ENCODE peak calls at places on chromosome 18, in nine cellular contexts. L is T follicular helper cell; S is GM10248; Q is RPMI7951; N is Jurkat, Clone E6-1; C is myocyte; I is MV-4-11; G is Kasumi-1; E is hypothalamus. Z is an unnamed sample.

GRCh38 chr18:33201509-33201926 is 239.0 kb downstream of the CCDC178 start:
- DNase-seq in L (no peak), S (peak), Q (peak), N (peak), C (peak), I (no peak), G (peak), E (peak), Z (peak)

GRCh38 chr18:46276736-46277135 is 172.6 kb downstream of the HAUS1 start:
- DNase-seq in L (no peak), S (no peak), Q (peak), N (no peak), C (no peak), I (no peak), G (no peak), E (no peak), Z (no peak)

GRCh38 chr18:29378739-29379138 is 1201.8 kb upstream of the CDH2 start:
- DNase-seq in L (no peak), S (no peak), Q (no peak), N (no peak), C (no peak), I (no peak), G (no peak), E (no peak), Z (no peak)

GRCh38 chr18:8625693-8626092 is 16.5 kb downstream of the RAB12 start:
- DNase-seq in L (no peak), S (no peak), Q (no peak), N (no peak), C (no peak), I (no peak), G (no peak), E (no peak), Z (no peak)

GRCh38 chr18:48775372-48776160 is 175.2 kb downstream of the SMAD7 start:
- DNase-seq in L (no peak), S (no peak), Q (no peak), N (no peak), C (no peak), I (peak), G (no peak), E (no peak), Z (no peak)

GRCh38 chr18:59049726-59050660 is 89.7 kb upstream of the SEC11C start:
- DNase-seq in L (no peak), S (no peak), Q (no peak), N (no peak), C (peak), I (no peak), G (no peak), E (no peak), Z (no peak)

GRCh38 chr18:32328379-32328778 is 138.5 kb downstream of the MEP1B start:
- DNase-seq in L (no peak), S (no peak), Q (no peak), N (no peak), C (no peak), I (no peak), G (no peak), E (no peak), Z (no peak)

GRCh38 chr18:47345996-47346395 is 94.5 kb upstream of the SKOR2 start:
- DNase-seq in L (no peak), S (no peak), Q (no peak), N (no peak), C (no peak), I (no peak), G (no peak), E (no peak), Z (peak)

GRCh38 chr18:35136248-35136647 is 95.0 kb downstream of the MAPRE2 start:
- DNase-seq in L (no peak), S (no peak), Q (no peak), N (no peak), C (no peak), I (no peak), G (no peak), E (no peak), Z (no peak)

GRCh38 chr18:44733754-44734465 is 53.2 kb downstream of the SETBP1 start:
- DNase-seq in L (no peak), S (no peak), Q (no peak), N (no peak), C (no peak), I (no peak), G (no peak), E (no peak), Z (no peak)

GRCh38 chr18:23864620-23865019 is 149.9 kb upstream of the TTC39C start:
- DNase-seq in L (no peak), S (no peak), Q (no peak), N (peak), C (no peak), I (peak), G (peak), E (no peak), Z (no peak)

GRCh38 chr18:25704096-25704870 is 352.3 kb upstream of the ZNF521 start:
- DNase-seq in L (no peak), S (no peak), Q (peak), N (no peak), C (peak), I (no peak), G (no peak), E (no peak), Z (peak)

GRCh38 chr18:72762505-72763122 is 105.2 kb downstream of the NETO1 start:
- DNase-seq in L (no peak), S (peak), Q (peak), N (peak), C (peak), I (peak), G (peak), E (no peak), Z (peak)

GRCh38 chr18:3245853-3246635 is 1.6 kb upstream of the MYL12A start:
- DNase-seq in L (peak), S (peak), Q (peak), N (peak), C (peak), I (peak), G (peak), E (peak), Z (peak)

GRCh38 chr18:57249109-57249508 is 102.2 kb downstream of the BOD1L2 start:
- DNase-seq in L (no peak), S (no peak), Q (no peak), N (no peak), C (no peak), I (no peak), G (no peak), E (no peak), Z (no peak)

GRCh38 chr18:5057348-5058012 is 139.6 kb downstream of the AKAIN1 start:
- DNase-seq in L (peak), S (peak), Q (peak), N (peak), C (peak), I (peak), G (peak), E (peak), Z (peak)

GRCh38 chr18:23143871-23144270 is 8.6 kb downstream of the CABLES1 start:
- DNase-seq in L (no peak), S (no peak), Q (peak), N (no peak), C (peak), I (peak), G (peak), E (no peak), Z (no peak)

GRCh38 chr18:77374106-77374505 is 124.5 kb downstream of the GALR1 start:
- DNase-seq in L (no peak), S (no peak), Q (no peak), N (no peak), C (no peak), I (no peak), G (no peak), E (no peak), Z (no peak)

GRCh38 chr18:9846162-9846915 is 39.4 kb upstream of the TXNDC2 start:
- DNase-seq in L (no peak), S (no peak), Q (no peak), N (no peak), C (no peak), I (no peak), G (no peak), E (no peak), Z (peak)

GRCh38 chr18:9173770-9174233 is 37.2 kb downstream of the ANKRD12 start:
- DNase-seq in L (no peak), S (no peak), Q (no peak), N (no peak), C (peak), I (no peak), G (no peak), E (no peak), Z (no peak)

GRCh38 chr18:49697757-49698595 is 115.4 kb downstream of the ACAA2 start:
- DNase-seq in L (no peak), S (no peak), Q (no peak), N (no peak), C (peak), I (no peak), G (no peak), E (no peak), Z (no peak)

GRCh38 chr18:23331091-23331920 is 121.8 kb upstream of the RIOK3 start:
- DNase-seq in L (no peak), S (no peak), Q (no peak), N (no peak), C (no peak), I (no peak), G (no peak), E (no peak), Z (no peak)

GRCh38 chr18:58334061-58334460 is 290.0 kb downstream of the NEDD4L start:
- DNase-seq in L (no peak), S (no peak), Q (no peak), N (no peak), C (no peak), I (no peak), G (no peak), E (no peak), Z (no peak)

GRCh38 chr18:45962461-45962860 is 4.7 kb downstream of the EPG5 start:
- DNase-seq in L (peak), S (no peak), Q (peak), N (peak), C (peak), I (peak), G (peak), E (no peak), Z (peak)

GRCh38 chr18:79394438-79395307 is 1.1 kb upstream of the NFATC1 start:
- DNase-seq in L (peak), S (peak), Q (peak), N (peak), C (no peak), I (no peak), G (no peak), E (no peak), Z (no peak)

GRCh38 chr18:59821983-59822382 is 77.8 kb upstream of the PMAIP1 start:
- DNase-seq in L (no peak), S (no peak), Q (peak), N (no peak), C (peak), I (no peak), G (no peak), E (no peak), Z (peak)

GRCh38 chr18:36602071-36602470 is 226.7 kb downstream of the TPGS2 start:
- DNase-seq in L (no peak), S (no peak), Q (no peak), N (no peak), C (no peak), I (no peak), G (no peak), E (no peak), Z (no peak)

GRCh38 chr18:9876523-9876866 is 9.3 kb upstream of the TXNDC2 start:
- DNase-seq in L (no peak), S (no peak), Q (no peak), N (no peak), C (no peak), I (no peak), G (no peak), E (no peak), Z (no peak)

GRCh38 chr18:12886498-12887126 is 2.6 kb upstream of the PTPN2 start:
- DNase-seq in L (no peak), S (no peak), Q (no peak), N (no peak), C (no peak), I (peak), G (peak), E (no peak), Z (no peak)

GRCh38 chr18:35443434-35443833 is 54.3 kb downstream of the INO80C start:
- DNase-seq in L (no peak), S (no peak), Q (no peak), N (no peak), C (no peak), I (peak), G (peak), E (no peak), Z (no peak)

GRCh38 chr18:8049147-8049546 is 482.0 kb downstream of the PTPRM start:
- DNase-seq in L (no peak), S (no peak), Q (no peak), N (no peak), C (no peak), I (no peak), G (no peak), E (no peak), Z (no peak)

GRCh38 chr18:77308216-77308615 is 58.6 kb downstream of the GALR1 start:
- DNase-seq in L (no peak), S (no peak), Q (no peak), N (no peak), C (no peak), I (no peak), G (no peak), E (no peak), Z (no peak)

GRCh38 chr18:3451166-3451988 is 1.4 kb downstream of the TGIF1 start:
- DNase-seq in L (peak), S (peak), Q (peak), N (peak), C (peak), I (peak), G (peak), E (peak), Z (peak)

GRCh38 chr18:67973916-67974315 is 457.4 kb upstream of the DSEL start:
- DNase-seq in L (no peak), S (no peak), Q (no peak), N (no peak), C (no peak), I (no peak), G (no peak), E (no peak), Z (no peak)

GRCh38 chr18:24463233-24463775 is 2.9 kb downstream of the HRH4 start:
- DNase-seq in L (no peak), S (no peak), Q (no peak), N (no peak), C (peak), I (no peak), G (no peak), E (no peak), Z (peak)

Z was measured in pons.